ENCODE peak calls at places on chromosomes 13 and 19, in nine cellular contexts. K is BJ, F is ascending aorta, Z is tibial nerve, S is psoas muscle, X is prostate gland, J is IMR-90, H is left ventricle myocardium inferior, O is tibial artery. B is an unnamed sample. For H3K27me3, the result is how much of the 10 kb centered on the place peaks cover.

GRCh38 chr13:66410314-66410713 is 819.8 kb downstream of the PCDH9 start:
- DNase-seq in K (no peak), F (no peak), Z (no peak), S (no peak), X (no peak), J (no peak), H (no peak), O (no peak), B (no peak)

GRCh38 chr19:44061038-44061437 is 9.2 kb downstream of the ZNF223 start:
- DNase-seq in K (no peak), F (no peak), Z (no peak), S (no peak), X (no peak), J (no peak), H (no peak), O (no peak), B (no peak)

GRCh38 chr13:82747331-82747730 is 1134.9 kb downstream of the SLITRK1 start:
- DNase-seq in K (no peak), F (no peak), Z (no peak), S (no peak), X (no peak), J (no peak), H (no peak), O (no peak), B (no peak)

GRCh38 chr19:16429066-16429758 is 42.6 kb downstream of the EPS15L1 start:
- DNase-seq in K (no peak), F (peak), Z (no peak), S (peak), X (peak), J (no peak), H (peak), O (no peak), B (no peak)

GRCh38 chr13:44573790-44574465 is 2.2 kb downstream of the TSC22D1 start:
- DNase-seq in K (no peak), F (no peak), Z (no peak), S (no peak), X (peak), J (peak), H (no peak), O (no peak), B (no peak)

GRCh38 chr19:31337007-31337914 is 12.0 kb downstream of the TSHZ3 start:
- DNase-seq in K (no peak), F (no peak), Z (no peak), S (no peak), X (no peak), J (no peak), H (no peak), O (no peak), B (no peak)

GRCh38 chr19:41000310-41000737 is 9.2 kb downstream of the CYP2B6 start:
- DNase-seq in K (no peak), F (no peak), Z (no peak), S (no peak), X (no peak), J (no peak), H (no peak), O (no peak), B (no peak)

GRCh38 chr19:52602931-52603330 is 32.8 kb downstream of the ZNF701 start:
- DNase-seq in K (no peak), F (no peak), Z (no peak), S (no peak), X (no peak), J (no peak), H (no peak), O (no peak), B (no peak)

GRCh38 chr19:6718741-6719539 is 1.5 kb downstream of the C3 start:
- DNase-seq in K (no peak), F (no peak), Z (no peak), S (peak), X (no peak), J (no peak), H (no peak), O (no peak), B (no peak)

GRCh38 chr13:65926750-65927171 is 1303.4 kb downstream of the PCDH9 start:
- DNase-seq in K (no peak), F (peak), Z (no peak), S (no peak), X (peak), J (no peak), H (peak), O (no peak), B (no peak)

GRCh38 chr13:101875717-101876393 is 423.4 kb downstream of the ITGBL1 start:
- DNase-seq in K (no peak), F (no peak), Z (no peak), S (no peak), X (peak), J (peak), H (no peak), O (no peak), B (peak)

GRCh38 chr13:59677966-59678814 is 485.5 kb downstream of the DIAPH3 start:
- DNase-seq in K (peak), F (no peak), Z (no peak), S (no peak), X (no peak), J (peak), H (no peak), O (no peak), B (peak)

GRCh38 chr13:37340911-37341670 is 235.6 kb upstream of the CSNK1A1L start:
- DNase-seq in K (no peak), F (no peak), Z (no peak), S (no peak), X (no peak), J (no peak), H (no peak), O (no peak), B (no peak)
- H3K4me3 ChIP-seq in K (no peak), F (no peak), Z (no peak), S (no peak), X (no peak), J (no peak), H (no peak), O (no peak), B (no peak)

DNA sequence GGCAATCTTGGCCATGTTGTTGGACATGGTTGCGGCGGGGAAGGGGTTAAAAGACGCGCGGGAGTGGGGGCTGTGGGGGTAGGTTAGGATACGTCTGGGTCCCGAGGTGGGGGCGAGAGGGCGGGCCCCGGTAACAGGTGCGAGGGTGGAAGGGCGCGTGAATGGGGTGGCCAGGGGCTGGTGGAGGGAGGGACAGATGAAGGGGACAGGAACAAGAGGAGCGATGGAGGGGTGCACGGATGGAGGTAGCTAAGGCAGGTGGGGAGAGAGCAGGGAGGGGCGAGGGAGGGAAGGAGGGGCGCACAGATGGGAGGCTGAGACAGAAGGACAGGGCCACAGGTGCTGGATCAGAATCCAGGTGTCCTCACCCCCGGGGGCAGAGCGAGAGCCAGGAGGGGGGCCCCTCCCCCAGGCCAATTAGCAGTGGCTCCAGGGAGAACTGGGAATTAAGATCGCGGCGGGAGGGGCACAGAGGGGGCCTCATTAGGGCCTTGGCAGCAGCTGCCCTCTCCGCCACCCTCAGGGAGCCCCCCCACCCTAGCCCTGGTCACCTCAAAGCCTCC is 1.3 kb downstream of the GNG8 start:
- DNase-seq in K (no peak), F (no peak), Z (no peak), S (no peak), X (no peak), J (no peak), H (no peak), O (no peak), B (no peak)
- H3K27me3 ChIP-seq in K (under half), F (under half), Z (under half), S (under half), X (under half), J (under half), H (under half), O (under half), B (half or more)

GRCh38 chr13:103188688-103189326 is 122.6 kb upstream of the SLC10A2 start:
- DNase-seq in K (no peak), F (no peak), Z (no peak), S (no peak), X (no peak), J (no peak), H (no peak), O (no peak), B (no peak)
- TF ChIP-seq CTCF in K (peak), F (no peak), Z (peak), S (peak), X (no peak), J (peak), H (peak), O (no peak), B (peak)

GRCh38 chr19:10421240-10421948 is 1.1 kb downstream of the PDE4A start:
- DNase-seq in K (no peak), F (no peak), Z (no peak), S (no peak), X (no peak), J (no peak), H (no peak), O (no peak), B (no peak)
- H3K4me3 ChIP-seq in K (no peak), F (peak), Z (no peak), S (no peak), X (no peak), J (no peak), H (peak), O (peak), B (no peak)

GRCh38 chr13:112911285-112911701 is 57.7 kb upstream of the MCF2L start:
- DNase-seq in K (no peak), F (no peak), Z (no peak), S (no peak), X (no peak), J (no peak), H (no peak), O (no peak), B (no peak)

GRCh38 chr13:112912726-112913440 is 56.1 kb upstream of the MCF2L start:
- DNase-seq in K (no peak), F (no peak), Z (no peak), S (no peak), X (no peak), J (no peak), H (no peak), O (no peak), B (no peak)

GRCh38 chr13:112910616-112911280 is 58.3 kb upstream of the MCF2L start:
- DNase-seq in K (no peak), F (peak), Z (no peak), S (no peak), X (no peak), J (no peak), H (no peak), O (no peak), B (no peak)

GRCh38 chr13:112910016-112910415 is 59.0 kb upstream of the MCF2L start:
- DNase-seq in K (no peak), F (no peak), Z (no peak), S (no peak), X (no peak), J (no peak), H (no peak), O (no peak), B (no peak)

DNA sequence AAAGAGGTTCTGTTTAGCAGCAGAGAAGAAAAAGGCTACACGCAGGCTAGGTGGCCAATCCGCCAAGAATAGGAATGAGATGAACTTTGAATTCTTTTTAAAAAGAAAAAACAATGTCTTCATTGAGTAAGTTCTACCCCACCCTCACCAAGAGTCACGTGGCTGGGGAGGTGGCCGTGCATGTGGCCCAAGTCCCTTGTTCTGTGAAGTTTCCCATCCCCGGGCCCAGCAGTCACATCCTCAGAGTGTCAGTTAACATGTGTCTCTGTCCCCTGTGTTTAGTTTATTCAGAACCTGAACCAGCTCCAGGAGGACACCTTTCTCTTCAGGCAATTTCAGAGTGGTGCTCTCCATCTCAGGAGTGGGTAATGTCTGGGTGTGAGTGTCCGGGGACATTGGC is 57.1 kb upstream of the MCF2L start:
- DNase-seq in K (no peak), F (no peak), Z (no peak), S (no peak), X (no peak), J (no peak), H (no peak), O (no peak), B (no peak)
- H3K27me3 ChIP-seq in K (under half), F (under half), Z (under half), S (under half), X (under half), J (half or more), H (half or more), O (under half), B (under half)

DNA sequence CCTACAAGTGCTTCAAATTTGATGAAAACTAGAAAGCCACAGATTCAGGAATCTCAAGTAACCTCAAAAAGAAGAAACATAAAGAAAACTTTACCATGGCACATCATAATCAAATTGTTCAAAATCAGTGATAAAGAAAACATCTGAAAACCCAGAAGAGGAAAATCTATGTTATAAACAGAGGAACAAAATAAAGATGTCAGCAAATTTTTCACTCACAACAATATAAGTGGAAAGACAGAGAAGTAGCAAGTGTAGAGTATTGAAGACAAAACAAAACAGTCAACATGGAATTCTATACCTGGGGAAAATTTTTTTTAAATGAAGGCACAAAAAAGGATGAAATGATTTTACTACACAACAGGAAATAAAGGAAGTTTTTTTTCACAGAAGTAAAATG is 470.9 kb downstream of the DACH1 start:
- DNase-seq in K (no peak), F (no peak), Z (no peak), S (no peak), X (no peak), J (no peak), H (no peak), O (no peak), B (no peak)
- TF ChIP-seq CTCF in K (no peak), F (no peak), Z (no peak), S (no peak), X (no peak), J (no peak), H (no peak), O (no peak), B (no peak)

GRCh38 chr19:35142531-35143230 is 374 bp upstream of the FXYD7 start:
- DNase-seq in K (no peak), F (no peak), Z (no peak), S (no peak), X (no peak), J (no peak), H (peak), O (no peak), B (no peak)
- H3K4me3 ChIP-seq in K (peak), F (no peak), Z (peak), S (no peak), X (no peak), J (no peak), H (peak), O (no peak), B (no peak)

GRCh38 chr19:410243-410781 is 1.4 kb upstream of the C2CD4C start:
- DNase-seq in K (no peak), F (peak), Z (no peak), S (no peak), X (no peak), J (no peak), H (no peak), O (peak), B (no peak)
- H3K27me3 ChIP-seq in K (under half), F (under half), Z (half or more), S (under half), X (under half), J (under half), H (half or more), O (under half), B (half or more)

DNA sequence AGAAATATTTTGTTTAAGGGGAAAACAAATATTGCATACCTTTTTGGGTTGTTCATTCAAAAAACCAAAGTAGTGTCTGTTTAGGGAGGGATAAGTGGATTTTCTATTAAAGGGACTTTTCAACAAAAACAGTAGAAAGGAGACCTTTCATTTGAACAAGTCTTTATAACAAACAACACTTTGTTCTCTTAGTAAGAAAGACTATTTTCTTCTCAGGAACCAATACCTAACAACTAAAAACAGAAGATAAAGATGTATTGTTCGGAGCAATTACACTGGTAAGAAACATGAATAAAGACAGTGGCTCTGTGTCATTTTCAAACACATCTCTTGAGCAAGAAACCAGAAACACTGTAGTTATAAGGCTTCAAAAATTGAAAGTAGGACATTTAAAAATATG is 1610.1 kb upstream of the PCDH20 start:
- DNase-seq in K (no peak), F (no peak), Z (no peak), S (no peak), X (no peak), J (no peak), H (no peak), O (no peak), B (no peak)
- TF ChIP-seq CTCF in K (no peak), F (no peak), Z (no peak), S (no peak), X (no peak), J (no peak), H (no peak), O (no peak), B (no peak)